ENCODE peak calls at places on chromosome 10, in six cellular contexts. U is skeletal muscle cell, G is fibroblast of lung, L is neural crest cell, V is left colon, T is C1 segment of cervical spinal cord. F is an unnamed sample.

GRCh38 chr10:20630092-20630643 is 266.9 kb downstream of the NEBL start:
- DNase-seq in G (peak; percentile 3), L (no peak), V (no peak), T (no peak), U (no peak), F (no peak)

GRCh38 chr10:52757777-52758176 is 14.8 kb downstream of the MBL2 start:
- DNase-seq in T (no peak), U (no peak), L (no peak), V (no peak), G (no peak), F (no peak)

GRCh38 chr10:18469125-18469524 is 182.3 kb downstream of the NSUN6 start:
- DNase-seq in V (no peak), G (no peak), U (no peak), L (no peak), T (no peak), F (no peak)

GRCh38 chr10:132389631-132390454 is 7.2 kb upstream of the PWWP2B start:
- DNase-seq in V (peak; percentile 36), T (no peak), L (no peak), U (no peak), G (no peak), F (no peak)

GRCh38 chr10:124709862-124710261 is 34.3 kb downstream of the FAM53B start:
- DNase-seq in L (no peak), G (no peak), V (peak; percentile 86), T (no peak), U (no peak), F (no peak)

GRCh38 chr10:75358835-75359421 is 42.6 kb downstream of the ZNF503 start:
- DNase-seq in V (no peak), G (peak; percentile 85), T (no peak), L (no peak), U (peak; percentile 60), F (no peak)

GRCh38 chr10:67959839-67960476 is 75.5 kb downstream of the SIRT1 start:
- DNase-seq in T (no peak), G (no peak), V (no peak), L (no peak), U (no peak), F (no peak)

GRCh38 chr10:50604823-50605222 is 18.9 kb downstream of the SGMS1 start:
- DNase-seq in U (no peak), V (no peak), G (peak; percentile 39), L (no peak), T (no peak), F (no peak)

GRCh38 chr10:99569253-99569939 is 36.7 kb downstream of the NKX2-3 start:
- DNase-seq in T (no peak), V (no peak), U (no peak), L (no peak), G (no peak), F (no peak)

GRCh38 chr10:13991353-13991752 is 339.4 kb downstream of the FRMD4A start:
- DNase-seq in T (no peak), V (no peak), G (no peak), U (no peak), L (no peak), F (no peak)

GRCh38 chr10:12391191-12391590 is 41.8 kb downstream of the CAMK1D start:
- DNase-seq in G (peak; percentile 92), V (no peak), U (no peak), T (no peak), L (no peak), F (no peak)

GRCh38 chr10:21764790-21765189 is 230.8 kb downstream of the MLLT10 start:
- DNase-seq in V (no peak), T (no peak), G (no peak), U (no peak), L (no peak), F (no peak)

GRCh38 chr10:28668363-28669226 is 8.7 kb upstream of the BAMBI start:
- DNase-seq in T (no peak), V (no peak), L (peak; percentile 42), U (no peak), G (peak; percentile 66), F (peak; percentile 21)

GRCh38 chr10:16436367-16436757 is 448 bp upstream of the PTER start:
- DNase-seq in T (no peak), U (no peak), V (no peak), G (peak; percentile 7), L (peak; percentile 2), F (no peak)

GRCh38 chr10:79605308-79605707 is 5.4 kb upstream of the SFTPA1 start:
- DNase-seq in V (no peak), L (no peak), T (no peak), U (no peak), G (no peak), F (no peak)

GRCh38 chr10:117284726-117285494 is 44.0 kb downstream of the SLC18A2 start:
- DNase-seq in U (no peak), L (no peak), G (no peak), T (no peak), V (no peak), F (no peak)

GRCh38 chr10:34249634-34250033 is 565.5 kb downstream of the PARD3 start:
- DNase-seq in G (no peak), T (no peak), L (no peak), U (no peak), V (no peak), F (no peak)

GRCh38 chr10:13592306-13592705 is 5.5 kb downstream of the PRPF18 start:
- DNase-seq in L (no peak), G (no peak), T (no peak), U (no peak), V (no peak), F (no peak)

GRCh38 chr10:107544706-107545520 is 380.4 kb upstream of the SORCS1 start:
- DNase-seq in U (no peak), G (no peak), T (no peak), L (no peak), V (no peak), F (no peak)

GRCh38 chr10:72729528-72729927 is 37.6 kb downstream of the MCU start:
- DNase-seq in V (no peak), L (no peak), G (peak; percentile 68), U (no peak), T (no peak), F (no peak)

GRCh38 chr10:61896854-61897661 is 4.4 kb upstream of the ARID5B start:
- DNase-seq in T (peak; percentile 50), L (peak; percentile 59), U (no peak), G (peak; percentile 66), V (peak; percentile 47), F (peak; percentile 46)

F was measured in T-helper 1 cell.